ENCODE peak calls at places on chromosomes 4 and X, in six cellular contexts. B, E, W, O, A and M are unnamed samples.

GRCh38 chrX:17390325-17390992 is 15.5 kb downstream of the NHS start:
- DNase-seq in B (no peak), E (no peak), W (no peak), O (no peak), A (no peak), M (no peak)

GRCh38 chr4:67436742-67437141 is 108.6 kb downstream of the CENPC start:
- DNase-seq in B (no peak), E (no peak), W (no peak), O (no peak), A (no peak), M (no peak)

GRCh38 chrX:151183912-151184565 is 7.7 kb downstream of the GPR50 start:
- DNase-seq in B (no peak), E (no peak), W (no peak), O (no peak), A (no peak), M (no peak)

GRCh38 chrX:23907496-23908218 is at the start of the genes APOO and CXorf58:
- DNase-seq in B (peak), E (peak), W (peak), O (peak), A (peak), M (peak)

GRCh38 chrX:1002611-1003010 is 209.8 kb downstream of the CRLF2 start:
- DNase-seq in B (no peak), E (no peak), W (no peak), O (no peak), A (no peak), M (peak)

GRCh38 chr4:84481879-84482245 is 17.2 kb downstream of the NKX6-1 start:
- DNase-seq in B (no peak), E (no peak), W (no peak), O (no peak), A (no peak), M (no peak)

GRCh38 chr4:55543858-55544257 is 2.9 kb downstream of the CLOCK start:
- DNase-seq in B (no peak), E (no peak), W (no peak), O (peak), A (no peak), M (no peak)

GRCh38 chr4:113683143-113683542 is 78.4 kb downstream of the CAMK2D start:
- DNase-seq in B (no peak), E (no peak), W (peak), O (no peak), A (peak), M (no peak)

GRCh38 chrX:9048801-9049200 is 14.9 kb upstream of the FAM9B start:
- DNase-seq in B (no peak), E (no peak), W (no peak), O (no peak), A (no peak), M (no peak)

GRCh38 chrX:33126469-33126868 is 84.9 kb downstream of the DMD start:
- DNase-seq in B (no peak), E (no peak), W (no peak), O (no peak), A (no peak), M (no peak)

GRCh38 chrX:8748855-8749254 is 16.9 kb upstream of the ANOS1 start:
- DNase-seq in B (peak), E (no peak), W (no peak), O (peak), A (no peak), M (no peak)

GRCh38 chrX:110569506-110569905 is 210.9 kb downstream of the RTL9 start:
- DNase-seq in B (no peak), E (no peak), W (no peak), O (no peak), A (no peak), M (no peak)

GRCh38 chrX:46642145-46642544 is 68.6 kb downstream of the CHST7 start:
- DNase-seq in B (no peak), E (no peak), W (peak), O (peak), A (no peak), M (no peak)

GRCh38 chrX:8743126-8743732 is 11.3 kb upstream of the ANOS1 start:
- DNase-seq in B (peak), E (no peak), W (peak), O (peak), A (peak), M (no peak)

GRCh38 chr4:110681381-110681780 is 58.5 kb upstream of the PITX2 start:
- DNase-seq in B (no peak), E (no peak), W (no peak), O (no peak), A (no peak), M (no peak)

GRCh38 chrX:19514791-19515614 is at the start of gene MAP3K15:
- DNase-seq in B (peak), E (no peak), W (no peak), O (peak), A (peak), M (no peak)

GRCh38 chr4:87306056-87306455 is 16.6 kb downstream of the HSD17B13 start:
- DNase-seq in B (no peak), E (no peak), W (no peak), O (no peak), A (no peak), M (no peak)

GRCh38 chr4:150302553-150302952 is 224.3 kb downstream of the DCLK2 start:
- DNase-seq in B (peak), E (no peak), W (no peak), O (no peak), A (no peak), M (peak)

GRCh38 chr4:8727546-8728510 is 135.3 kb downstream of the CPZ start:
- DNase-seq in B (no peak), E (no peak), W (no peak), O (peak), A (no peak), M (peak)

GRCh38 chr4:48906283-48907173 is at the start of gene OCIAD2:
- DNase-seq in B (peak), E (no peak), W (peak), O (peak), A (peak), M (peak)

GRCh38 chr4:169070071-169070894 is 60.2 kb upstream of the CBR4 start:
- DNase-seq in B (peak), E (peak), W (no peak), O (no peak), A (no peak), M (peak)

GRCh38 chr4:184536881-184537248 is 62.5 kb upstream of the IRF2 start:
- DNase-seq in B (no peak), E (no peak), W (no peak), O (no peak), A (no peak), M (no peak)

GRCh38 chrX:69137371-69137881 is 27.8 kb downstream of the PJA1 start:
- DNase-seq in B (no peak), E (no peak), W (no peak), O (no peak), A (no peak), M (peak)

GRCh38 chrX:404656-405055 is 17.9 kb upstream of the PPP2R3B start:
- DNase-seq in B (no peak), E (no peak), W (no peak), O (no peak), A (no peak), M (no peak)

GRCh38 chrX:81280148-81280547 is 78.2 kb downstream of the SH3BGRL start:
- DNase-seq in B (no peak), E (no peak), W (no peak), O (no peak), A (no peak), M (no peak)

GRCh38 chrX:46653482-46653881 is 79.9 kb downstream of the CHST7 start:
- DNase-seq in B (peak), E (no peak), W (no peak), O (no peak), A (no peak), M (no peak)

GRCh38 chr4:22190855-22191254 is 242.3 kb upstream of the KCNIP4 start:
- DNase-seq in B (peak), E (no peak), W (no peak), O (no peak), A (no peak), M (no peak)

GRCh38 chr4:81164623-81165416 is 50.2 kb downstream of the PRKG2 start:
- DNase-seq in B (peak), E (no peak), W (no peak), O (no peak), A (no peak), M (no peak)

GRCh38 chrX:69538321-69538876 is 34.3 kb downstream of the NALF2 start:
- DNase-seq in B (peak), E (no peak), W (peak), O (peak), A (peak), M (peak)

GRCh38 chr4:25347473-25347872 is 29.6 kb upstream of the ANAPC4 start:
- DNase-seq in B (no peak), E (no peak), W (no peak), O (no peak), A (no peak), M (no peak)

GRCh38 chr4:176872461-176872860 is 79.7 kb upstream of the VEGFC start:
- DNase-seq in B (no peak), E (no peak), W (no peak), O (no peak), A (no peak), M (no peak)

GRCh38 chrX:64843224-64843623 is 133.0 kb downstream of the ZC4H2 start:
- DNase-seq in B (no peak), E (no peak), W (no peak), O (no peak), A (no peak), M (no peak)

GRCh38 chr4:114698256-114698655 is 99.6 kb downstream of the UGT8 start:
- DNase-seq in B (no peak), E (no peak), W (no peak), O (no peak), A (no peak), M (no peak)

GRCh38 chrX:17930850-17931249 is 69.8 kb upstream of the RAI2 start:
- DNase-seq in B (no peak), E (no peak), W (no peak), O (no peak), A (no peak), M (no peak)

GRCh38 chr4:13797061-13797460 is 169.5 kb upstream of the BOD1L1 start:
- DNase-seq in B (no peak), E (no peak), W (no peak), O (no peak), A (no peak), M (no peak)

GRCh38 chrX:72001471-72001870 is 90.8 kb downstream of the NHSL2 start:
- DNase-seq in B (no peak), E (no peak), W (no peak), O (no peak), A (no peak), M (no peak)

GRCh38 chr4:144714166-144714565 is 68.2 kb downstream of the HHIP start:
- DNase-seq in B (no peak), E (no peak), W (no peak), O (no peak), A (no peak), M (no peak)